ENCODE peak calls at places on chromosomes 7 and 10, in five cellular contexts. C is HL-60, Y is dorsolateral prefrontal cortex, I is right cardiac atrium, P is cardiac muscle cell. X is an unnamed sample.

GRCh38 chr10:132195366-132196075 is 8.8 kb downstream of the DPYSL4 start:
- DNase-seq in P (no peak), C (no peak), Y (no peak), I (no peak), X (peak; percentile 55)

GRCh38 chr7:7984424-7984823 is 15.8 kb downstream of the GLCCI1 start:
- DNase-seq in I (no peak), Y (no peak), C (no peak), P (no peak), X (no peak)

GRCh38 chr10:84216834-84217233 is 8.5 kb downstream of the LRIT2 start:
- DNase-seq in I (no peak), C (no peak), Y (no peak), P (no peak), X (no peak)

GRCh38 chr10:79443338-79444242 is 1.8 kb downstream of the ZCCHC24 start:
- DNase-seq in P (no peak), C (no peak), Y (no peak), I (no peak), X (no peak)

GRCh38 chr10:123380491-123381085 is 226.4 kb downstream of the BUB3 start:
- DNase-seq in P (no peak), I (no peak), C (no peak), Y (no peak), X (no peak)

GRCh38 chr7:82443044-82443800 is at the start of gene CACNA2D1:
- DNase-seq in I (peak; percentile 56), P (peak; percentile 79), Y (no peak), C (no peak), X (peak; percentile 78)

GRCh38 chr10:76248781-76249180 is 817.4 kb downstream of the LRMDA start:
- DNase-seq in I (no peak), C (no peak), P (no peak), Y (no peak), X (no peak)

GRCh38 chr7:137146012-137146455 is 197.5 kb downstream of the PTN start:
- DNase-seq in P (no peak), C (no peak), I (no peak), Y (no peak), X (no peak)

GRCh38 chr10:132679217-132679595 is 106.7 kb downstream of the NKX6-2 start:
- DNase-seq in I (no peak), C (no peak), Y (no peak), P (no peak), X (peak; percentile 66)

GRCh38 chr7:29106128-29106988 is 40.0 kb downstream of the CPVL start:
- DNase-seq in P (peak; percentile 73), I (peak; percentile 21), C (peak; percentile 42), Y (peak; percentile 34), X (no peak)

GRCh38 chr7:46569117-46569433 is 648.0 kb upstream of the IGFBP3 start:
- DNase-seq in Y (no peak), C (no peak), P (no peak), I (no peak), X (peak; percentile 75)

GRCh38 chr10:29702288-29703164 is 67.8 kb upstream of the SVIL start:
- DNase-seq in C (peak; percentile 3), Y (no peak), P (no peak), I (no peak), X (no peak)

GRCh38 chr10:76576276-76576962 is 1061.2 kb downstream of the KCNMA1 start:
- DNase-seq in I (no peak), Y (no peak), C (no peak), P (no peak), X (no peak)

GRCh38 chr10:7285545-7286322 is 125.1 kb downstream of the SFMBT2 start:
- DNase-seq in I (no peak), Y (no peak), C (peak; percentile 3), P (no peak), X (no peak)

GRCh38 chr10:89352802-89353201 is 25.0 kb downstream of the IFIT3 start:
- DNase-seq in I (no peak), Y (no peak), P (no peak), C (no peak), X (no peak)

GRCh38 chr10:89348458-89348857 is 20.7 kb downstream of the IFIT3 start:
- DNase-seq in C (no peak), Y (no peak), I (no peak), P (no peak), X (no peak)

GRCh38 chr10:89347706-89348457 is 20.1 kb downstream of the IFIT3 start:
- DNase-seq in C (no peak), I (no peak), Y (no peak), P (no peak), X (no peak)

GRCh38 chr10:89352039-89352597 is 24.3 kb downstream of the IFIT3 start:
- DNase-seq in Y (no peak), C (no peak), I (peak; percentile 41), P (peak; percentile 52), X (peak; percentile 80)

DNA sequence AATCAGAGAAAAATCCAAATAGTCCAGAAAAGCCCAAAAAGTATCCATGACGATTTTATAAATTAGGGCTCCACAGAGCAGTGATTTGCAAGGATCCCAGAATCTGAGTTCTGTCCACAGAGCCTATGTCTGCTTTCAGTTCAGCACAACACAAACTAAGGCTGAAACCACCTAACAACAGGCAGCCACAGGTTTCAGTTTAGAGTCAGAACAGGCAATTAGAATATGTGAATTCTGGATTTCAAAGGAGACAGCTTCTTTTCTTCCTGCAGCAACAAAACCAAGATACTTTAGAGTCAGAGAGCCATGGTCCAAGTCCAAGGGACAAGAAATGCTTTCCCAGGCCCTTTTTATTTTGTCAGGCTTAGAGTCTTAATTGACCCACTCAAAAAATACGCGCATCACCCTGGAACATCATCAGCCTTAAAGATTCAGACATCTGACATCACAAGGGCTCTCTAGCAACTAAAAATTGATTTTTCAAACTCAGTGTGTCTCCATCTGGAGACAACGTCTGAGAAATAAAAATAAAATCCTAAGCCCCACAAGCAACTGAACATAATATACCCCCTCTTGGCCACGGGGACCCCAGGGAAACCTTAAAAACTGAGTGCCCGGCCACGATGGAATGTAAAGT is 23.7 kb downstream of the IFIT3 start:
- DNase-seq in C (no peak), Y (no peak), P (no peak), I (no peak), X (no peak)
- H3K4me3 ChIP-seq in C (no peak overlapping the region), Y (no peak overlapping the region), P (no peak overlapping the region), I (no peak overlapping the region), X (peak overlapping the region; percentile 26)

GRCh38 chr7:100369105-100369504 is 4.2 kb upstream of the PILRA start:
- DNase-seq in P (no peak), C (peak; percentile 98), I (peak; percentile 63), Y (peak; percentile 48), X (peak; percentile 77)

GRCh38 chr7:100364480-100364879 is 6.6 kb downstream of the PILRB start:
- DNase-seq in I (no peak), C (no peak), Y (no peak), P (no peak), X (no peak)

GRCh38 chr7:100366411-100367250 is 6.7 kb upstream of the PILRA start:
- DNase-seq in P (no peak), I (no peak), C (peak; percentile 29), Y (no peak), X (peak; percentile 67)

GRCh38 chr7:100367676-100368613 is 5.3 kb upstream of the PILRA start:
- DNase-seq in I (no peak), P (no peak), Y (peak; percentile 34), C (peak; percentile 40), X (peak; percentile 59)

GRCh38 chr7:100367251-100367620 is 6.1 kb upstream of the PILRA start:
- DNase-seq in P (no peak), Y (no peak), I (no peak), C (no peak), X (peak; percentile 37)
- H3K27ac ChIP-seq in P (peak overlapping the region; percentile 22), Y (peak overlapping the region; percentile 62), I (no peak overlapping the region), C (peak overlapping the region; percentile 38), X (no peak overlapping the region)

GRCh38 chr10:20013991-20014750 is 197.9 kb downstream of the PLXDC2 start:
- DNase-seq in I (no peak), P (no peak), Y (no peak), C (no peak), X (no peak)
- H3K4me3 ChIP-seq in I (no peak overlapping the region), P (no peak overlapping the region), Y (no peak overlapping the region), C (no peak overlapping the region), X (no peak overlapping the region)

GRCh38 chr7:100465299-100465698 is 1.2 kb upstream of the SPACDR start:
- DNase-seq in I (no peak), C (no peak), P (no peak), Y (no peak), X (no peak)

GRCh38 chr7:100465702-100466311 is 1.7 kb upstream of the SPACDR start:
- DNase-seq in Y (peak; percentile 88), C (no peak), I (peak; percentile 82), P (peak; percentile 69), X (peak; percentile 93)

GRCh38 chr7:100466830-100467605 is 3.0 kb upstream of the SPACDR start:
- DNase-seq in C (no peak), I (no peak), P (no peak), Y (no peak), X (no peak)

GRCh38 chr7:100464791-100465190 is 731 bp upstream of the SPACDR start:
- DNase-seq in Y (no peak), P (no peak), I (no peak), C (no peak), X (no peak)

DNA sequence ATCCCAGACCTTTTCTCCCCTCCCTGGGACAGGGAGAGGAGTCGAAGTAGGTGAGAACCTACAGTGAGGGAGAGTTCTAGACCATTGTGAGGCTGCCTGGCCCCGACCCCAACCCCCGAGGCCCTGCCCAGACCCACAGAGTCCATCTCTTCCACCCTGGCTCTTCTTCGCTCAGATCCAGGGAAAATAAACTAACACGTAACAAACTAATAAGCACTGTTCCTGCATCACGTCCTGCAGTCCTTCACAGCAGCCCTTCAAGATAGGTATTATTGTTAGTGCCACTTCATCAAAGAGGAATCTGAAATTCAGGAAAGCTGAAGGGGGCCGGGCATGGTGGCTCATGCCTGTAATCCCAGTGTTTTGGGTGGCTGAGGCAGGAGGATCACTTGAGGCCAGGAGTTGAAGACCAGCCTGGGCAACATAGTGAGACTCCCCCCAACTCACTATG is at the start of gene SPACDR:
- DNase-seq in I (no peak), P (no peak), C (no peak), Y (no peak), X (no peak)
- H3K27ac ChIP-seq in I (no peak within 1 kb of the TSS), P (no peak within 1 kb of the TSS), C (no peak within 1 kb of the TSS), Y (peak within 1 kb of the TSS; percentile 79), X (no peak within 1 kb of the TSS)

GRCh38 chr10:89942217-89942616 is 240.8 kb downstream of the KIF20B start:
- DNase-seq in I (no peak), C (no peak), P (no peak), Y (no peak), X (no peak)

GRCh38 chr10:89944138-89944537 is 242.7 kb downstream of the KIF20B start:
- DNase-seq in Y (no peak), I (no peak), C (no peak), P (no peak), X (no peak)

GRCh38 chr10:89946106-89946505 is 244.7 kb downstream of the KIF20B start:
- DNase-seq in Y (no peak), C (no peak), I (no peak), P (no peak), X (no peak)
- H3K4me3 ChIP-seq in Y (no peak overlapping the region), C (no peak overlapping the region), I (no peak overlapping the region), P (no peak overlapping the region), X (no peak overlapping the region)

GRCh38 chr10:72146559-72147323 is 58.4 kb upstream of the SPOCK2 start:
- DNase-seq in P (no peak), C (no peak), I (no peak), Y (no peak), X (no peak)
- H3K27ac ChIP-seq in P (peak overlapping the region; percentile 87), C (no peak overlapping the region), I (peak overlapping the region; percentile 7), Y (no peak overlapping the region), X (no peak overlapping the region)

X was measured in kidney.